ENCODE peak calls at places on chromosomes 11 and 22, in five cellular contexts. P, E, M, O and D are unnamed samples. For H3K4me1 and H3K9me2, the result is how much of the 10 kb centered on the place peaks cover.

GRCh38 chr22:50016988-50017700 is 4.6 kb upstream of the IL17REL start:
- DNase-seq in M (peak), O (no peak), P (no peak), E (no peak), D (no peak)

GRCh38 chr11:120208777-120209176 is 2.1 kb upstream of the OAF start:
- DNase-seq in M (no peak), P (peak), E (no peak), O (peak), D (no peak)

GRCh38 chr11:57903441-57904123 is 120.1 kb upstream of the OR9Q1 start:
- DNase-seq in M (no peak), P (peak), E (no peak), O (peak), D (no peak)

GRCh38 chr11:121012091-121012490 is 11.8 kb upstream of the TBCEL start:
- DNase-seq in E (no peak), O (no peak), P (no peak), M (no peak), D (peak)

GRCh38 chr11:20156280-20156875 is 3.9 kb downstream of the DBX1 start:
- DNase-seq in P (no peak), E (no peak), M (peak), O (no peak), D (peak)

GRCh38 chr22:39215070-39215396 is 29.7 kb downstream of the PDGFB start:
- DNase-seq in P (no peak), M (no peak), E (no peak), O (no peak), D (no peak)

GRCh38 chr11:75800728-75801361 is 14.2 kb upstream of the UVRAG start:
- DNase-seq in P (peak), E (no peak), M (no peak), O (no peak), D (no peak)

GRCh38 chr11:117300301-117300700 is 9.2 kb downstream of the BACE1-AS start:
- DNase-seq in E (no peak), O (peak), M (peak), P (no peak), D (peak)

GRCh38 chr22:50504245-50505211 is 3.0 kb downstream of the LMF2 start:
- DNase-seq in O (no peak), E (no peak), M (no peak), P (no peak), D (no peak)

GRCh38 chr11:17371614-17372013 is 16.8 kb downstream of the KCNJ11 start:
- DNase-seq in P (no peak), M (no peak), O (peak), E (peak), D (peak)

GRCh38 chr11:73950869-73951710 is at the start of gene DNAJB13:
- DNase-seq in O (peak), M (peak), E (peak), P (peak), D (peak)

GRCh38 chr11:111691176-111691575 is 75.0 kb downstream of the PPP2R1B start:
- DNase-seq in P (no peak), O (peak), M (no peak), E (no peak), D (no peak)

GRCh38 chr22:29810156-29810555 is 27.9 kb downstream of the ASCC2 start:
- DNase-seq in E (no peak), M (no peak), P (no peak), O (no peak), D (no peak)

GRCh38 chr22:29813126-29813525 is 24.9 kb downstream of the ASCC2 start:
- DNase-seq in E (no peak), M (no peak), O (no peak), P (no peak), D (no peak)

GRCh38 chr22:29813563-29813962 is 24.5 kb downstream of the ASCC2 start:
- DNase-seq in M (no peak), E (no peak), P (peak), O (no peak), D (peak)

GRCh38 chr22:29814003-29814402 is 24.1 kb downstream of the ASCC2 start:
- DNase-seq in M (no peak), O (no peak), P (peak), E (no peak), D (no peak)

GRCh38 chr22:29811377-29811776 is 26.7 kb downstream of the ASCC2 start:
- DNase-seq in P (peak), O (no peak), E (no peak), M (no peak), D (no peak)
- H3K4me1 ChIP-seq in P (under half), O (under half), E (under half), M (under half), D (under half)

DNA sequence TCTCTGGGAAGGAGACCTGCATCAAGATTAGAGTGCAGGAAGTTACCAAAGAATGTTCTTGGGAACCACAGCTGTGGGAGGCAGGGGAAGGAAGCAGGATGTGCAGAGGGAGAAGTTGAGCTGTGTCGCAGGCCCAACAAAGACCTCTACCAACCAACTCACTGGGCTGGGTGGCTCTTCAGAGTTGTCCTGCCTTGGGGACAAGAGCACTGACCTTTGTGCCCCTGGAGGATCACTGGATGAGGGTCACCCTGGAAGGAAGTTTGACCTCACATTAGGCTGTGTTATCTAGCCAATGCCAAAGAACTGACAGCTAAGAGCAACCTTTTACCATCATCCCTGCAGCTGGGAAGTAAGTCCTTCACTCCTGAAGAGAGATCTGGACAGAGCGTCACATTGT is 130.6 kb downstream of the RRAS2 start:
- DNase-seq in P (no peak), M (no peak), E (no peak), O (no peak), D (peak)
- H3K9me2 ChIP-seq in P (under half), M (under half), E (under half), O (under half), D (under half)

GRCh38 chr11:10192036-10192435 is 102.0 kb downstream of the SBF2 start:
- DNase-seq in M (no peak), E (no peak), P (no peak), O (no peak), D (no peak)

GRCh38 chr11:10201343-10201742 is 92.7 kb downstream of the SBF2 start:
- DNase-seq in E (no peak), M (no peak), O (no peak), P (no peak), D (no peak)

DNA sequence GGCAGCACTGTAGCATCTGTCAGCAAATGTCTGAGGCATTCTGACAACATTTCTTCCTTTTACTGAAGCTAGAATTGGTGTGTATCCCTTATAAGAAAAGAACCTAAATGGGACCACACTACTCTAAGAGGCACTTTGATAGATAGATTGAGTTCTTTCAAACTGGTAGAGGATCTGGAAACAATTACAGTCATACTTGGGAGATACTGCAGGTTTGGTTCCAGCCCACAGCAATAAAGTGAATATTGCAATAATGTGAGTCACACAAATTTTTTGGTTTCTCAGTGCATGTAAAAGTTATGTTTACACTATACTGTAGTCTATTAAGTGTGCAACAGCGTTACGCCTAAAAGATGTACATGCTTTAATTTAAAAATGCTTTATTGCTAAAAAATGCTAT is 96.9 kb downstream of the SBF2 start:
- DNase-seq in P (peak), E (no peak), M (no peak), O (peak), D (no peak)
- TF ChIP-seq EZH2phosphoT487 in P (no peak), E (no peak), M (no peak), O (no peak), D (no peak)

GRCh38 chr11:65489706-65490310 is 9.0 kb upstream of the MALAT1 start:
- DNase-seq in P (no peak), M (no peak), E (no peak), O (peak), D (no peak)
- H3K4me1 ChIP-seq in P (half or more), M (half or more), E (half or more), O (half or more), D (half or more)